ENCODE peak calls at places on chromosome 19, in six cellular contexts. N, A, G, Q, Z and O are unnamed samples.

GRCh38 chr19:30669329-30670010 is 297.3 kb downstream of the ZNF536 start:
- DNase-seq in Q (peak), N (no peak), A (peak), Z (peak), G (peak), O (peak)

GRCh38 chr19:19711934-19712828 is 20.7 kb downstream of the ZNF14 start:
- DNase-seq in A (no peak), Q (no peak), G (no peak), Z (no peak), N (no peak), O (no peak)

GRCh38 chr19:19758164-19758563 is 25.3 kb upstream of the ZNF14 start:
- DNase-seq in Q (no peak), Z (no peak), N (no peak), G (no peak), A (peak), O (no peak)

GRCh38 chr19:41995959-41996797 is 2.1 kb upstream of the ATP1A3 start:
- DNase-seq in A (peak), N (no peak), Q (no peak), Z (peak), G (no peak), O (no peak)

GRCh38 chr19:10227215-10227971 is 3.7 kb downstream of the S1PR2 start:
- DNase-seq in A (peak), Z (no peak), Q (no peak), N (no peak), G (no peak), O (no peak)

GRCh38 chr19:916645-917322 is 349 bp upstream of the KISS1R start:
- DNase-seq in G (no peak), A (peak), Z (peak), N (no peak), Q (peak), O (no peak)

GRCh38 chr19:50967924-50968708 is 1.3 kb downstream of the KLK6 start:
- DNase-seq in Z (no peak), A (no peak), Q (no peak), N (no peak), G (no peak), O (no peak)

GRCh38 chr19:39590265-39590664 is 12.1 kb upstream of the LGALS13 start:
- DNase-seq in Q (no peak), G (no peak), A (no peak), Z (peak), N (no peak), O (no peak)

GRCh38 chr19:6273701-6274601 is 5.8 kb downstream of the MLLT1 start:
- DNase-seq in Z (no peak), Q (peak), G (no peak), A (peak), N (no peak), O (no peak)

GRCh38 chr19:10863107-10863700 is 8.1 kb upstream of the CARM1 start:
- DNase-seq in N (no peak), Z (no peak), Q (peak), G (no peak), A (peak), O (no peak)

GRCh38 chr19:10315335-10316214 is at the start of gene FDX2:
- DNase-seq in A (peak), Z (peak), G (peak), Q (peak), N (peak), O (peak)

GRCh38 chr19:35777411-35777841 is 2.1 kb downstream of the ARHGAP33 start:
- DNase-seq in A (no peak), Q (peak), N (no peak), Z (no peak), G (no peak), O (no peak)

GRCh38 chr19:29524912-29525870 is 603 bp upstream of the VSTM2B start:
- DNase-seq in G (no peak), A (no peak), Q (no peak), N (no peak), Z (peak), O (no peak)

GRCh38 chr19:30355586-30355985 is 16.6 kb upstream of the ZNF536 start:
- DNase-seq in N (no peak), Z (no peak), Q (no peak), A (no peak), G (no peak), O (no peak)

GRCh38 chr19:9640956-9641355 is 19.9 kb upstream of the ZNF561 start:
- DNase-seq in Z (no peak), G (no peak), N (no peak), A (no peak), Q (no peak), O (no peak)

GRCh38 chr19:5434970-5435641 is 20.1 kb upstream of the ZNRF4 start:
- DNase-seq in A (peak), G (no peak), Q (peak), N (no peak), Z (no peak), O (no peak)

GRCh38 chr19:6271251-6271650 is 8.5 kb downstream of the MLLT1 start:
- DNase-seq in Q (no peak), N (no peak), A (peak), Z (no peak), G (no peak), O (no peak)

GRCh38 chr19:40200352-40201099 is 9.3 kb downstream of the MAP3K10 start:
- DNase-seq in Z (no peak), Q (no peak), A (no peak), N (no peak), G (no peak), O (no peak)

GRCh38 chr19:40279120-40279551 is 6.0 kb downstream of the AKT2 start:
- DNase-seq in A (no peak), G (no peak), Z (no peak), Q (no peak), N (no peak), O (no peak)

GRCh38 chr19:7744871-7745270 is 2.5 kb downstream of the CD209 start:
- DNase-seq in G (no peak), A (no peak), Q (no peak), N (no peak), Z (no peak), O (no peak)

GRCh38 chr19:7746903-7747884 is at the start of gene CD209:
- DNase-seq in G (no peak), Z (no peak), A (no peak), N (no peak), Q (no peak), O (no peak)

GRCh38 chr19:7751157-7751783 is 3.9 kb upstream of the CD209 start:
- DNase-seq in Z (no peak), A (no peak), G (no peak), Q (no peak), N (peak), O (no peak)

GRCh38 chr19:7748171-7748570 is 837 bp upstream of the CD209 start:
- DNase-seq in G (no peak), Z (no peak), A (no peak), Q (no peak), N (no peak), O (no peak)

DNA sequence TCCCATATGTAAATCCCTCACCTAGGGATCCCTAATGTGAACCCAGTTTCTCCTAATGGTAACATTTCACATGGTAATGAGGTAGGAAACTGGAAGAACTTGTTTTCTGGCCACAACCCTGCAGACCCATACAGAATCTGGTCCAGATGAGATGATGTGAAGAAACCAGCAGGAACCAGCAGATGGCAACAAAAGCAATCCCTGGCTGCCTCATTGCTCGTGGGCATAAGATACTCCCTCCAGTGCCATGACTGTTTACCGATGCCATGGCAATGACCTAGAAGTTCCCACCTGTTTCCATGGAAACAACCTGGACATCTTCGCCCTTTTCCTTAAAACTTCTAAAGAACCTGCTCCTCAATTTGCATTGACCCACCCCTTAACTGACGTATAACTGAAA is 1.4 kb upstream of the CD209 start:
- DNase-seq in N (no peak), A (no peak), Z (peak), Q (peak), G (no peak), O (no peak)
- TF ChIP-seq TAF1 in N (no peak), A (no peak), Z (no peak), Q (no peak), G (no peak), O (no peak)

DNA sequence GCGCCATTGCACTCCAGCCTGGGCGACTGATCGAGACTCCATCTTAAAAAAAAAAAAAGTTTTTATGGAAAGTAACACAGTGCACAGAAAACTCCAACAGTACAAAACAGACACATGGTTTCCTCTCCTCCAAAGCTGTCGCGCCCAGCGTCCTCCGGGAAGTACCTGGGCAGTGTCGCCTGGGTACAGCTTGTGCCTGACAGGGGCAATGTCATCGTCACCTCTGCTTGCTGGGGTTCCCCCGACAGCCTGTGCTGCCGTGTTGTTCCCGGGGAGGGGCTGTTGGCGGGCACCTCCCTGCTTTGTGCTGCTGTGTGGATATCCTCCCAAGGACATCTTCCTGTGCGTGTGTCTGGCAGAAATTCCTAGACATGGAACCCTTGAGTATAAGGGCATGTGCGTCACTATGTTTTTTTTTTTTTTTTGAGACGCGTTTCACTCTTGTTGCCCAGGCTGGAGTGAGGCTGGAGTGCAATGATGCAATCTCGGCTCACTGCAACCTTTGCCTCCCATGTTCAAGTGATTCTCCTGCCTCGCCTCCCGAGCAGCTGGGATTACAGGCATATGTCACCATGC is 2.4 kb upstream of the F2RL3 start:
- DNase-seq in G (no peak), Z (no peak), N (no peak), Q (peak), A (no peak), O (no peak)
- TF ChIP-seq POLR2AphosphoS5 in G (no peak), Z (no peak), N (no peak), Q (no peak), A (no peak), O (no peak)

GRCh38 chr19:2602391-2603181 is 99.9 kb downstream of the GNG7 start:
- DNase-seq in G (no peak), A (no peak), Z (peak), N (no peak), Q (no peak), O (no peak)
- TF ChIP-seq POLR2A in G (no peak), A (no peak), Z (peak), N (no peak), Q (no peak), O (no peak)

GRCh38 chr19:48279747-48280146 is 9.9 kb downstream of the ZNF114 start:
- DNase-seq in Z (no peak), N (no peak), G (no peak), Q (no peak), A (no peak), O (no peak)

GRCh38 chr19:48283908-48284307 is 14.0 kb downstream of the ZNF114 start:
- DNase-seq in Q (no peak), Z (no peak), A (no peak), G (no peak), N (no peak), O (no peak)

GRCh38 chr19:48290341-48290922 is 20.6 kb downstream of the ZNF114 start:
- DNase-seq in Q (no peak), Z (peak), G (no peak), N (no peak), A (peak), O (no peak)

GRCh38 chr19:48287748-48288147 is 17.9 kb downstream of the ZNF114 start:
- DNase-seq in Z (no peak), A (no peak), N (no peak), Q (no peak), G (no peak), O (no peak)

GRCh38 chr19:48284891-48285290 is 15.0 kb downstream of the ZNF114 start:
- DNase-seq in G (no peak), Z (no peak), A (no peak), Q (no peak), N (no peak), O (no peak)
- TF ChIP-seq TAF1 in G (no peak), Z (no peak), A (no peak), Q (no peak), N (no peak), O (no peak)

DNA sequence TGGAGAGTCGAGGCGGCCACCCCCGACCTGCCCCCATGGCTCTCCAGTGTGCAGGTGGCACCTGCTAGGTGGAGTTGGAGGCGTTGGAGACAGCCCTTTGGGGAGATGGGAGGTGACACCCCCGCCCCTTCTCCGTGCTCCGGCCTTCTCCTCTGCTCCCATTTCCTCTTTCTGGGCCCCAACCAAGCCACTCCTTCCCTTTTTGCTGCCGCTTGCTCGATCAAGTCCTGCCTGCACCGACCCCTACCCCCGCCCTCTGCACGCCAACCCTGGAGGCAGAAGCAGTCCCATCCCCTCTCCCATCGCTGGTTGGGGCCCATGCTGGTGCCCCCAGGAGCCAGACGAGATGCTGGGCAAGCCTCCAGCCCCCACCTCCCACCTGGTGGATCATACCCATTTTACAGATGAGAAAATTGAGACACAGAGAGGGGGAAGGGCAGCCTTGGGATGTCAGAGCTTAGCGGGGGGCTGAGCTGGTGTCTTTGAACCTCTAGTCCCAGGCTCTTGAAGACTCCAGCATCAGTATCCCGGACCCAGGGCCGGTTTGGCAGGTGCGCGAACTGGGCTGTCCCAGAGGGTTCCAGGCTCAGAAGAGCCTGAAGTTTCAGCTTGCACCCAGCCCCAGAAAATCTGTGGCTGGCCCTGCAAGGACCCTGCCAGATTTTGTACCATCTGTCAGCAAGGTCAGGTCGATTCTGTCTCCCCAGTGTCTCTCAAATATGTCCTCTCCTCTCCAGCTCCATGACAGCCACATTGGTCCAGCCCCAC is 10.3 kb downstream of the GNA15 start:
- DNase-seq in G (no peak), A (peak), Q (no peak), Z (no peak), N (no peak), O (no peak)
- TF ChIP-seq POLR2AphosphoS5 in G (no peak), A (no peak), Q (no peak), Z (no peak), N (no peak), O (no peak)